ENCODE peak calls at places on chromosomes 2 and 18, in eight cellular contexts. One of them, this sample, is unnamed.

GRCh38 chr2:195706161-195706900 is 49.3 kb downstream of the SLC39A10 start:
- DNase-seq in GM23248: peak; percentile 43
- DNase-seq in activated CD8-positive, alpha-beta memory T cell treated with anti-CD3 and anti-CD28 coated beads for 48 hours: no peak
- DNase-seq in progenitor cell of endocrine pancreas: no peak
- DNase-seq in A172: peak; percentile 55
- DNase-seq in NCI-H1092 treated with DMSO at 0.1 percent for 48 hours: no peak
- DNase-seq in substantia nigra: no peak
- DNase-seq in fibroblast of pulmonary artery: peak; percentile 59
- DNase-seq in this sample: no peak

GRCh38 chr2:28736034-28736433 is 15.6 kb upstream of the PPP1CB start:
- DNase-seq in fibroblast of pulmonary artery: peak; percentile 50
- DNase-seq in GM23248: peak; percentile 49
- DNase-seq in substantia nigra: no peak
- DNase-seq in progenitor cell of endocrine pancreas: no peak
- DNase-seq in NCI-H1092 treated with DMSO at 0.1 percent for 48 hours: no peak
- DNase-seq in activated CD8-positive, alpha-beta memory T cell treated with anti-CD3 and anti-CD28 coated beads for 48 hours: no peak
- DNase-seq in A172: peak; percentile 76
- DNase-seq in this sample: no peak

GRCh38 chr2:21281876-21282514 is 158.2 kb downstream of the TDRD15 start:
- DNase-seq in progenitor cell of endocrine pancreas: no peak
- DNase-seq in A172: no peak
- DNase-seq in activated CD8-positive, alpha-beta memory T cell treated with anti-CD3 and anti-CD28 coated beads for 48 hours: no peak
- DNase-seq in substantia nigra: no peak
- DNase-seq in NCI-H1092 treated with DMSO at 0.1 percent for 48 hours: no peak
- DNase-seq in fibroblast of pulmonary artery: no peak
- DNase-seq in GM23248: no peak
- DNase-seq in this sample: no peak

GRCh38 chr2:164842624-164842966 is 972 bp upstream of the COBLL1 start:
- DNase-seq in activated CD8-positive, alpha-beta memory T cell treated with anti-CD3 and anti-CD28 coated beads for 48 hours: no peak
- DNase-seq in progenitor cell of endocrine pancreas: no peak
- DNase-seq in NCI-H1092 treated with DMSO at 0.1 percent for 48 hours: no peak
- DNase-seq in fibroblast of pulmonary artery: no peak
- DNase-seq in substantia nigra: no peak
- DNase-seq in GM23248: no peak
- DNase-seq in A172: no peak
- DNase-seq in this sample: no peak

GRCh38 chr18:8708670-8709069 is 3.3 kb downstream of the MTCL1 start:
- DNase-seq in progenitor cell of endocrine pancreas: no peak
- DNase-seq in activated CD8-positive, alpha-beta memory T cell treated with anti-CD3 and anti-CD28 coated beads for 48 hours: no peak
- DNase-seq in GM23248: no peak
- DNase-seq in substantia nigra: no peak
- DNase-seq in NCI-H1092 treated with DMSO at 0.1 percent for 48 hours: no peak
- DNase-seq in A172: no peak
- DNase-seq in fibroblast of pulmonary artery: no peak
- DNase-seq in this sample: no peak

GRCh38 chr2:9775351-9775750 is 67.9 kb upstream of the TAF1B start:
- DNase-seq in GM23248: no peak
- DNase-seq in progenitor cell of endocrine pancreas: no peak
- DNase-seq in substantia nigra: no peak
- DNase-seq in fibroblast of pulmonary artery: no peak
- DNase-seq in NCI-H1092 treated with DMSO at 0.1 percent for 48 hours: no peak
- DNase-seq in activated CD8-positive, alpha-beta memory T cell treated with anti-CD3 and anti-CD28 coated beads for 48 hours: no peak
- DNase-seq in A172: no peak
- DNase-seq in this sample: no peak

GRCh38 chr2:9107168-9108025 is 99.2 kb upstream of the ASAP2 start:
- DNase-seq in progenitor cell of endocrine pancreas: no peak
- DNase-seq in fibroblast of pulmonary artery: no peak
- DNase-seq in A172: no peak
- DNase-seq in activated CD8-positive, alpha-beta memory T cell treated with anti-CD3 and anti-CD28 coated beads for 48 hours: no peak
- DNase-seq in substantia nigra: no peak
- DNase-seq in NCI-H1092 treated with DMSO at 0.1 percent for 48 hours: no peak
- DNase-seq in GM23248: no peak
- DNase-seq in this sample: no peak

GRCh38 chr2:43370146-43370545 is 143.7 kb upstream of the ZFP36L2 start:
- DNase-seq in GM23248: no peak
- DNase-seq in progenitor cell of endocrine pancreas: no peak
- DNase-seq in NCI-H1092 treated with DMSO at 0.1 percent for 48 hours: no peak
- DNase-seq in substantia nigra: no peak
- DNase-seq in A172: no peak
- DNase-seq in activated CD8-positive, alpha-beta memory T cell treated with anti-CD3 and anti-CD28 coated beads for 48 hours: no peak
- DNase-seq in fibroblast of pulmonary artery: no peak
- DNase-seq in this sample: no peak

GRCh38 chr2:235518317-235519090 is 24.7 kb downstream of the AGAP1 start:
- DNase-seq in fibroblast of pulmonary artery: peak; percentile 31
- DNase-seq in substantia nigra: no peak
- DNase-seq in activated CD8-positive, alpha-beta memory T cell treated with anti-CD3 and anti-CD28 coated beads for 48 hours: no peak
- DNase-seq in GM23248: no peak
- DNase-seq in A172: peak; percentile 74
- DNase-seq in NCI-H1092 treated with DMSO at 0.1 percent for 48 hours: no peak
- DNase-seq in progenitor cell of endocrine pancreas: no peak
- DNase-seq in this sample: no peak

GRCh38 chr2:45578056-45578843 is 32.8 kb downstream of the SRBD1 start:
- DNase-seq in A172: peak; percentile 59
- DNase-seq in activated CD8-positive, alpha-beta memory T cell treated with anti-CD3 and anti-CD28 coated beads for 48 hours: no peak
- DNase-seq in fibroblast of pulmonary artery: peak; percentile 62
- DNase-seq in substantia nigra: no peak
- DNase-seq in progenitor cell of endocrine pancreas: no peak
- DNase-seq in GM23248: peak; percentile 65
- DNase-seq in NCI-H1092 treated with DMSO at 0.1 percent for 48 hours: no peak
- DNase-seq in this sample: no peak

GRCh38 chr2:212173771-212174510 is 364.7 kb downstream of the ERBB4 start:
- DNase-seq in progenitor cell of endocrine pancreas: no peak
- DNase-seq in NCI-H1092 treated with DMSO at 0.1 percent for 48 hours: no peak
- DNase-seq in A172: peak; percentile 14
- DNase-seq in activated CD8-positive, alpha-beta memory T cell treated with anti-CD3 and anti-CD28 coated beads for 48 hours: no peak
- DNase-seq in substantia nigra: no peak
- DNase-seq in fibroblast of pulmonary artery: no peak
- DNase-seq in GM23248: no peak
- DNase-seq in this sample: no peak